ENCODE peak calls at places on chromosome 13, in four cellular contexts. One of them, this sample, is unnamed.

GRCh38 chr13:111317042-111317550 is 3.3 kb upstream of the TEX29 start:
- DNase-seq in T follicular helper cell: no peak
- DNase-seq in activated effector memory CD4-positive, alpha-beta T cell treated with anti-CD3 and anti-CD28 coated beads, Interleukin-2, amount 50 U/mL, for 16 hours: peak
- DNase-seq in activated CD8-positive, alpha-beta T cell treated with anti-CD3 and anti-CD28 coated beads, Interleukin-2, amount 10 ng/mL, durations not matched to agents 7 days and 5 days: no peak
- DNase-seq in this sample: no peak

GRCh38 chr13:44306401-44307192 is 67.0 kb upstream of the SERP2 start:
- DNase-seq in activated CD8-positive, alpha-beta T cell treated with anti-CD3 and anti-CD28 coated beads, Interleukin-2, amount 10 ng/mL, durations not matched to agents 7 days and 5 days: no peak
- DNase-seq in T follicular helper cell: no peak
- DNase-seq in activated effector memory CD4-positive, alpha-beta T cell treated with anti-CD3 and anti-CD28 coated beads, Interleukin-2, amount 50 U/mL, for 16 hours: no peak
- DNase-seq in this sample: peak

GRCh38 chr13:97757807-97758206 is 195.7 kb upstream of the IPO5 start:
- DNase-seq in T follicular helper cell: no peak
- DNase-seq in activated CD8-positive, alpha-beta T cell treated with anti-CD3 and anti-CD28 coated beads, Interleukin-2, amount 10 ng/mL, durations not matched to agents 7 days and 5 days: no peak
- DNase-seq in activated effector memory CD4-positive, alpha-beta T cell treated with anti-CD3 and anti-CD28 coated beads, Interleukin-2, amount 50 U/mL, for 16 hours: no peak
- DNase-seq in this sample: no peak

GRCh38 chr13:102838982-102839381 is 6.8 kb upstream of the ERCC5 start:
- DNase-seq in T follicular helper cell: no peak
- DNase-seq in activated CD8-positive, alpha-beta T cell treated with anti-CD3 and anti-CD28 coated beads, Interleukin-2, amount 10 ng/mL, durations not matched to agents 7 days and 5 days: no peak
- DNase-seq in activated effector memory CD4-positive, alpha-beta T cell treated with anti-CD3 and anti-CD28 coated beads, Interleukin-2, amount 50 U/mL, for 16 hours: no peak
- DNase-seq in this sample: no peak

GRCh38 chr13:97975280-97975850 is 21.9 kb downstream of the IPO5 start:
- DNase-seq in activated CD8-positive, alpha-beta T cell treated with anti-CD3 and anti-CD28 coated beads, Interleukin-2, amount 10 ng/mL, durations not matched to agents 7 days and 5 days: no peak
- DNase-seq in activated effector memory CD4-positive, alpha-beta T cell treated with anti-CD3 and anti-CD28 coated beads, Interleukin-2, amount 50 U/mL, for 16 hours: no peak
- DNase-seq in T follicular helper cell: no peak
- DNase-seq in this sample: no peak

GRCh38 chr13:62933809-62934208 is 1518.2 kb upstream of the PCDH20 start:
- DNase-seq in activated effector memory CD4-positive, alpha-beta T cell treated with anti-CD3 and anti-CD28 coated beads, Interleukin-2, amount 50 U/mL, for 16 hours: no peak
- DNase-seq in activated CD8-positive, alpha-beta T cell treated with anti-CD3 and anti-CD28 coated beads, Interleukin-2, amount 10 ng/mL, durations not matched to agents 7 days and 5 days: no peak
- DNase-seq in T follicular helper cell: no peak
- DNase-seq in this sample: no peak

GRCh38 chr13:29524641-29525040 is 70.8 kb downstream of the SLC7A1 start:
- DNase-seq in activated effector memory CD4-positive, alpha-beta T cell treated with anti-CD3 and anti-CD28 coated beads, Interleukin-2, amount 50 U/mL, for 16 hours: no peak
- DNase-seq in T follicular helper cell: no peak
- DNase-seq in activated CD8-positive, alpha-beta T cell treated with anti-CD3 and anti-CD28 coated beads, Interleukin-2, amount 10 ng/mL, durations not matched to agents 7 days and 5 days: no peak
- DNase-seq in this sample: no peak

GRCh38 chr13:43293986-43294880 is 270.8 kb downstream of the DNAJC15 start:
- DNase-seq in activated CD8-positive, alpha-beta T cell treated with anti-CD3 and anti-CD28 coated beads, Interleukin-2, amount 10 ng/mL, durations not matched to agents 7 days and 5 days: no peak
- DNase-seq in activated effector memory CD4-positive, alpha-beta T cell treated with anti-CD3 and anti-CD28 coated beads, Interleukin-2, amount 50 U/mL, for 16 hours: no peak
- DNase-seq in T follicular helper cell: no peak
- DNase-seq in this sample: no peak

GRCh38 chr13:35865341-35866240 is 265.6 kb downstream of the DCLK1 start:
- DNase-seq in activated effector memory CD4-positive, alpha-beta T cell treated with anti-CD3 and anti-CD28 coated beads, Interleukin-2, amount 50 U/mL, for 16 hours: no peak
- DNase-seq in T follicular helper cell: no peak
- DNase-seq in activated CD8-positive, alpha-beta T cell treated with anti-CD3 and anti-CD28 coated beads, Interleukin-2, amount 10 ng/mL, durations not matched to agents 7 days and 5 days: no peak
- DNase-seq in this sample: no peak

GRCh38 chr13:99151516-99151915 is 49.1 kb upstream of the UBAC2 start:
- DNase-seq in activated CD8-positive, alpha-beta T cell treated with anti-CD3 and anti-CD28 coated beads, Interleukin-2, amount 10 ng/mL, durations not matched to agents 7 days and 5 days: no peak
- DNase-seq in T follicular helper cell: no peak
- DNase-seq in activated effector memory CD4-positive, alpha-beta T cell treated with anti-CD3 and anti-CD28 coated beads, Interleukin-2, amount 50 U/mL, for 16 hours: no peak
- DNase-seq in this sample: peak

GRCh38 chr13:73141292-73141771 is 82.5 kb downstream of the KLF5 start:
- DNase-seq in activated CD8-positive, alpha-beta T cell treated with anti-CD3 and anti-CD28 coated beads, Interleukin-2, amount 10 ng/mL, durations not matched to agents 7 days and 5 days: no peak
- DNase-seq in activated effector memory CD4-positive, alpha-beta T cell treated with anti-CD3 and anti-CD28 coated beads, Interleukin-2, amount 50 U/mL, for 16 hours: no peak
- DNase-seq in T follicular helper cell: no peak
- DNase-seq in this sample: no peak

GRCh38 chr13:111177803-111178389 is 62.8 kb downstream of the ARHGEF7 start:
- DNase-seq in activated CD8-positive, alpha-beta T cell treated with anti-CD3 and anti-CD28 coated beads, Interleukin-2, amount 10 ng/mL, durations not matched to agents 7 days and 5 days: no peak
- DNase-seq in activated effector memory CD4-positive, alpha-beta T cell treated with anti-CD3 and anti-CD28 coated beads, Interleukin-2, amount 50 U/mL, for 16 hours: no peak
- DNase-seq in T follicular helper cell: no peak
- DNase-seq in this sample: no peak

GRCh38 chr13:73142091-73142490 is 83.3 kb downstream of the KLF5 start:
- DNase-seq in activated CD8-positive, alpha-beta T cell treated with anti-CD3 and anti-CD28 coated beads, Interleukin-2, amount 10 ng/mL, durations not matched to agents 7 days and 5 days: no peak
- DNase-seq in activated effector memory CD4-positive, alpha-beta T cell treated with anti-CD3 and anti-CD28 coated beads, Interleukin-2, amount 50 U/mL, for 16 hours: no peak
- DNase-seq in T follicular helper cell: no peak
- DNase-seq in this sample: no peak

GRCh38 chr13:77868717-77869116 is 49.9 kb downstream of the EDNRB start:
- DNase-seq in activated effector memory CD4-positive, alpha-beta T cell treated with anti-CD3 and anti-CD28 coated beads, Interleukin-2, amount 50 U/mL, for 16 hours: no peak
- DNase-seq in T follicular helper cell: no peak
- DNase-seq in activated CD8-positive, alpha-beta T cell treated with anti-CD3 and anti-CD28 coated beads, Interleukin-2, amount 10 ng/mL, durations not matched to agents 7 days and 5 days: peak
- DNase-seq in this sample: no peak

GRCh38 chr13:46654956-46655726 is 102.2 kb downstream of the LRCH1 start:
- DNase-seq in T follicular helper cell: no peak
- DNase-seq in activated effector memory CD4-positive, alpha-beta T cell treated with anti-CD3 and anti-CD28 coated beads, Interleukin-2, amount 50 U/mL, for 16 hours: no peak
- DNase-seq in activated CD8-positive, alpha-beta T cell treated with anti-CD3 and anti-CD28 coated beads, Interleukin-2, amount 10 ng/mL, durations not matched to agents 7 days and 5 days: no peak
- DNase-seq in this sample: no peak

GRCh38 chr13:37141011-37141410 is 35.5 kb upstream of the CSNK1A1L start:
- DNase-seq in activated effector memory CD4-positive, alpha-beta T cell treated with anti-CD3 and anti-CD28 coated beads, Interleukin-2, amount 50 U/mL, for 16 hours: no peak
- DNase-seq in T follicular helper cell: no peak
- DNase-seq in activated CD8-positive, alpha-beta T cell treated with anti-CD3 and anti-CD28 coated beads, Interleukin-2, amount 10 ng/mL, durations not matched to agents 7 days and 5 days: no peak
- DNase-seq in this sample: no peak

GRCh38 chr13:109687559-109688448 is 98.6 kb downstream of the IRS2 start:
- DNase-seq in activated CD8-positive, alpha-beta T cell treated with anti-CD3 and anti-CD28 coated beads, Interleukin-2, amount 10 ng/mL, durations not matched to agents 7 days and 5 days: no peak
- DNase-seq in activated effector memory CD4-positive, alpha-beta T cell treated with anti-CD3 and anti-CD28 coated beads, Interleukin-2, amount 50 U/mL, for 16 hours: no peak
- DNase-seq in T follicular helper cell: no peak
- DNase-seq in this sample: no peak

GRCh38 chr13:42064259-42064658 is 15.8 kb downstream of the DGKH start:
- DNase-seq in T follicular helper cell: no peak
- DNase-seq in activated CD8-positive, alpha-beta T cell treated with anti-CD3 and anti-CD28 coated beads, Interleukin-2, amount 10 ng/mL, durations not matched to agents 7 days and 5 days: no peak
- DNase-seq in activated effector memory CD4-positive, alpha-beta T cell treated with anti-CD3 and anti-CD28 coated beads, Interleukin-2, amount 50 U/mL, for 16 hours: no peak
- DNase-seq in this sample: peak

GRCh38 chr13:50629497-50629896 is 214.0 kb downstream of the DLEU7 start:
- DNase-seq in T follicular helper cell: no peak
- DNase-seq in activated effector memory CD4-positive, alpha-beta T cell treated with anti-CD3 and anti-CD28 coated beads, Interleukin-2, amount 50 U/mL, for 16 hours: no peak
- DNase-seq in activated CD8-positive, alpha-beta T cell treated with anti-CD3 and anti-CD28 coated beads, Interleukin-2, amount 10 ng/mL, durations not matched to agents 7 days and 5 days: no peak
- DNase-seq in this sample: no peak

GRCh38 chr13:46663216-46663615 is 110.2 kb downstream of the LRCH1 start:
- DNase-seq in activated effector memory CD4-positive, alpha-beta T cell treated with anti-CD3 and anti-CD28 coated beads, Interleukin-2, amount 50 U/mL, for 16 hours: no peak
- DNase-seq in activated CD8-positive, alpha-beta T cell treated with anti-CD3 and anti-CD28 coated beads, Interleukin-2, amount 10 ng/mL, durations not matched to agents 7 days and 5 days: no peak
- DNase-seq in T follicular helper cell: no peak
- DNase-seq in this sample: no peak

GRCh38 chr13:31200636-31200970 is 828 bp downstream of the B3GLCT start:
- DNase-seq in T follicular helper cell: peak
- DNase-seq in activated effector memory CD4-positive, alpha-beta T cell treated with anti-CD3 and anti-CD28 coated beads, Interleukin-2, amount 50 U/mL, for 16 hours: peak
- DNase-seq in activated CD8-positive, alpha-beta T cell treated with anti-CD3 and anti-CD28 coated beads, Interleukin-2, amount 10 ng/mL, durations not matched to agents 7 days and 5 days: peak
- DNase-seq in this sample: no peak

GRCh38 chr13:83882626-83882959 is 319 bp upstream of the SLITRK1 start:
- DNase-seq in T follicular helper cell: no peak
- DNase-seq in activated effector memory CD4-positive, alpha-beta T cell treated with anti-CD3 and anti-CD28 coated beads, Interleukin-2, amount 50 U/mL, for 16 hours: no peak
- DNase-seq in activated CD8-positive, alpha-beta T cell treated with anti-CD3 and anti-CD28 coated beads, Interleukin-2, amount 10 ng/mL, durations not matched to agents 7 days and 5 days: no peak
- DNase-seq in this sample: no peak

GRCh38 chr13:35764359-35765015 is 288.0 kb upstream of the MAB21L1 start:
- DNase-seq in T follicular helper cell: no peak
- DNase-seq in activated effector memory CD4-positive, alpha-beta T cell treated with anti-CD3 and anti-CD28 coated beads, Interleukin-2, amount 50 U/mL, for 16 hours: no peak
- DNase-seq in activated CD8-positive, alpha-beta T cell treated with anti-CD3 and anti-CD28 coated beads, Interleukin-2, amount 10 ng/mL, durations not matched to agents 7 days and 5 days: no peak
- DNase-seq in this sample: peak

GRCh38 chr13:60990032-60990733 is 425.5 kb downstream of the PCDH20 start:
- DNase-seq in activated CD8-positive, alpha-beta T cell treated with anti-CD3 and anti-CD28 coated beads, Interleukin-2, amount 10 ng/mL, durations not matched to agents 7 days and 5 days: no peak
- DNase-seq in activated effector memory CD4-positive, alpha-beta T cell treated with anti-CD3 and anti-CD28 coated beads, Interleukin-2, amount 50 U/mL, for 16 hours: no peak
- DNase-seq in T follicular helper cell: no peak
- DNase-seq in this sample: no peak

GRCh38 chr13:32894589-32895001 is 121.6 kb upstream of the KL start:
- DNase-seq in activated CD8-positive, alpha-beta T cell treated with anti-CD3 and anti-CD28 coated beads, Interleukin-2, amount 10 ng/mL, durations not matched to agents 7 days and 5 days: no peak
- DNase-seq in T follicular helper cell: no peak
- DNase-seq in activated effector memory CD4-positive, alpha-beta T cell treated with anti-CD3 and anti-CD28 coated beads, Interleukin-2, amount 50 U/mL, for 16 hours: no peak
- DNase-seq in this sample: peak

GRCh38 chr13:49867834-49868233 is 68.3 kb downstream of the SPRYD7 start:
- DNase-seq in activated CD8-positive, alpha-beta T cell treated with anti-CD3 and anti-CD28 coated beads, Interleukin-2, amount 10 ng/mL, durations not matched to agents 7 days and 5 days: no peak
- DNase-seq in T follicular helper cell: no peak
- DNase-seq in activated effector memory CD4-positive, alpha-beta T cell treated with anti-CD3 and anti-CD28 coated beads, Interleukin-2, amount 50 U/mL, for 16 hours: no peak
- DNase-seq in this sample: no peak

GRCh38 chr13:88097541-88097940 is 426.4 kb downstream of the SLITRK5 start:
- DNase-seq in activated effector memory CD4-positive, alpha-beta T cell treated with anti-CD3 and anti-CD28 coated beads, Interleukin-2, amount 50 U/mL, for 16 hours: no peak
- DNase-seq in activated CD8-positive, alpha-beta T cell treated with anti-CD3 and anti-CD28 coated beads, Interleukin-2, amount 10 ng/mL, durations not matched to agents 7 days and 5 days: no peak
- DNase-seq in T follicular helper cell: no peak
- DNase-seq in this sample: no peak

GRCh38 chr13:113393572-113394503 is 29.9 kb upstream of the GRTP1 start:
- DNase-seq in activated CD8-positive, alpha-beta T cell treated with anti-CD3 and anti-CD28 coated beads, Interleukin-2, amount 10 ng/mL, durations not matched to agents 7 days and 5 days: peak
- DNase-seq in activated effector memory CD4-positive, alpha-beta T cell treated with anti-CD3 and anti-CD28 coated beads, Interleukin-2, amount 50 U/mL, for 16 hours: peak
- DNase-seq in T follicular helper cell: peak
- DNase-seq in this sample: peak

GRCh38 chr13:89822467-89822866 is 1525.0 kb upstream of the MIR17HG start:
- DNase-seq in activated effector memory CD4-positive, alpha-beta T cell treated with anti-CD3 and anti-CD28 coated beads, Interleukin-2, amount 50 U/mL, for 16 hours: no peak
- DNase-seq in activated CD8-positive, alpha-beta T cell treated with anti-CD3 and anti-CD28 coated beads, Interleukin-2, amount 10 ng/mL, durations not matched to agents 7 days and 5 days: no peak
- DNase-seq in T follicular helper cell: no peak
- DNase-seq in this sample: no peak

GRCh38 chr13:112013665-112014064 is 53.3 kb upstream of the SOX1 start:
- DNase-seq in activated effector memory CD4-positive, alpha-beta T cell treated with anti-CD3 and anti-CD28 coated beads, Interleukin-2, amount 50 U/mL, for 16 hours: no peak
- DNase-seq in T follicular helper cell: no peak
- DNase-seq in activated CD8-positive, alpha-beta T cell treated with anti-CD3 and anti-CD28 coated beads, Interleukin-2, amount 10 ng/mL, durations not matched to agents 7 days and 5 days: no peak
- DNase-seq in this sample: no peak

GRCh38 chr13:99941086-99941485 is 30.5 kb downstream of the ZIC5 start:
- DNase-seq in T follicular helper cell: no peak
- DNase-seq in activated effector memory CD4-positive, alpha-beta T cell treated with anti-CD3 and anti-CD28 coated beads, Interleukin-2, amount 50 U/mL, for 16 hours: peak
- DNase-seq in activated CD8-positive, alpha-beta T cell treated with anti-CD3 and anti-CD28 coated beads, Interleukin-2, amount 10 ng/mL, durations not matched to agents 7 days and 5 days: no peak
- DNase-seq in this sample: no peak

GRCh38 chr13:112984954-112985802 is 16.2 kb downstream of the MCF2L start:
- DNase-seq in activated CD8-positive, alpha-beta T cell treated with anti-CD3 and anti-CD28 coated beads, Interleukin-2, amount 10 ng/mL, durations not matched to agents 7 days and 5 days: no peak
- DNase-seq in activated effector memory CD4-positive, alpha-beta T cell treated with anti-CD3 and anti-CD28 coated beads, Interleukin-2, amount 50 U/mL, for 16 hours: no peak
- DNase-seq in T follicular helper cell: no peak
- DNase-seq in this sample: no peak

GRCh38 chr13:91272235-91272777 is 75.2 kb upstream of the MIR17HG start:
- DNase-seq in activated effector memory CD4-positive, alpha-beta T cell treated with anti-CD3 and anti-CD28 coated beads, Interleukin-2, amount 50 U/mL, for 16 hours: no peak
- DNase-seq in activated CD8-positive, alpha-beta T cell treated with anti-CD3 and anti-CD28 coated beads, Interleukin-2, amount 10 ng/mL, durations not matched to agents 7 days and 5 days: no peak
- DNase-seq in T follicular helper cell: no peak
- DNase-seq in this sample: no peak

GRCh38 chr13:107250626-107251025 is 682.7 kb upstream of the ARGLU1 start:
- DNase-seq in activated effector memory CD4-positive, alpha-beta T cell treated with anti-CD3 and anti-CD28 coated beads, Interleukin-2, amount 50 U/mL, for 16 hours: no peak
- DNase-seq in activated CD8-positive, alpha-beta T cell treated with anti-CD3 and anti-CD28 coated beads, Interleukin-2, amount 10 ng/mL, durations not matched to agents 7 days and 5 days: no peak
- DNase-seq in T follicular helper cell: no peak
- DNase-seq in this sample: no peak

GRCh38 chr13:22369090-22369489 is 698.2 kb downstream of the FGF9 start:
- DNase-seq in activated CD8-positive, alpha-beta T cell treated with anti-CD3 and anti-CD28 coated beads, Interleukin-2, amount 10 ng/mL, durations not matched to agents 7 days and 5 days: no peak
- DNase-seq in T follicular helper cell: no peak
- DNase-seq in activated effector memory CD4-positive, alpha-beta T cell treated with anti-CD3 and anti-CD28 coated beads, Interleukin-2, amount 50 U/mL, for 16 hours: no peak
- DNase-seq in this sample: no peak

GRCh38 chr13:41065098-41065497 is 3.8 kb downstream of the WBP4 start:
- DNase-seq in activated effector memory CD4-positive, alpha-beta T cell treated with anti-CD3 and anti-CD28 coated beads, Interleukin-2, amount 50 U/mL, for 16 hours: no peak
- DNase-seq in activated CD8-positive, alpha-beta T cell treated with anti-CD3 and anti-CD28 coated beads, Interleukin-2, amount 10 ng/mL, durations not matched to agents 7 days and 5 days: no peak
- DNase-seq in T follicular helper cell: no peak
- DNase-seq in this sample: peak